ENCODE peak calls at places on chromosomes 12 and 14, in six cellular contexts. W, X, U, G, M and J are unnamed samples.

GRCh38 chr14:21436567-21437062 is 19.3 kb downstream of the CHD8 start:
- DNase-seq in U (no peak), X (no peak), M (no peak), W (no peak), G (no peak), J (no peak)

GRCh38 chr12:53197011-53197640 is 9.9 kb downstream of the ITGB7 start:
- DNase-seq in G (no peak), M (no peak), U (no peak), W (no peak), X (no peak), J (no peak)

GRCh38 chr14:62428429-62429203 is 616.6 kb downstream of the KCNH5 start:
- DNase-seq in G (no peak), X (no peak), M (no peak), W (no peak), U (no peak), J (no peak)

GRCh38 chr12:105748806-105749600 is 389.8 kb downstream of the NUAK1 start:
- DNase-seq in W (no peak), X (no peak), G (no peak), M (peak; percentile 34), U (peak; percentile 47), J (peak; percentile 71)

GRCh38 chr14:77024171-77024627 is 4.3 kb downstream of the IRF2BPL start:
- DNase-seq in G (no peak), W (no peak), M (no peak), U (peak; percentile 53), X (no peak), J (peak; percentile 33)

GRCh38 chr14:99137913-99138571 is 134.0 kb downstream of the BCL11B start:
- DNase-seq in G (no peak), M (no peak), X (peak; percentile 16), U (no peak), W (no peak), J (no peak)

GRCh38 chr14:103561381-103562134 is 899 bp downstream of the BAG5 start:
- DNase-seq in U (no peak), G (peak; percentile 45), W (no peak), M (peak; percentile 58), X (peak; percentile 67), J (peak; percentile 82)

GRCh38 chr14:77212933-77213656 is 31.5 kb downstream of the TMEM63C start:
- DNase-seq in X (peak; percentile 35), W (no peak), U (peak; percentile 60), M (peak; percentile 31), G (peak; percentile 64), J (peak; percentile 52)

GRCh38 chr12:96195845-96196451 is 1.8 kb downstream of the ELK3 start:
- DNase-seq in X (peak; percentile 63), U (no peak), W (peak; percentile 48), M (peak; percentile 46), G (no peak), J (peak; percentile 51)

GRCh38 chr12:114319422-114319821 is 86.5 kb downstream of the TBX5 start:
- DNase-seq in W (no peak), X (no peak), G (no peak), M (peak; percentile 67), U (no peak), J (peak; percentile 84)

GRCh38 chr14:93011650-93012317 is 88.8 kb downstream of the CHGA start:
- DNase-seq in U (peak; percentile 89), W (no peak), X (no peak), G (no peak), M (no peak), J (no peak)

GRCh38 chr14:68638817-68639517 is 153.9 kb downstream of the ZFP36L1 start:
- DNase-seq in M (no peak), W (no peak), G (no peak), U (no peak), X (no peak), J (no peak)

GRCh38 chr12:125455556-125455955 is 390.3 kb downstream of the AACS start:
- DNase-seq in X (no peak), W (no peak), M (no peak), U (no peak), G (no peak), J (no peak)

GRCh38 chr12:104320627-104321024 is 17.1 kb downstream of the EID3 start:
- DNase-seq in W (no peak), U (no peak), G (no peak), M (no peak), X (no peak), J (no peak)